ENCODE peak calls at places on chromosome 20, in four cellular contexts. One of them, this sample, is unnamed.

GRCh38 chr20:38825901-38826625 is 20.6 kb downstream of the PPP1R16B start:
- DNase-seq in H7: peak
- DNase-seq in activated CD4-positive, alpha-beta T cell treated with anti-CD3 and anti-CD28 coated beads, Interleukin-2, amount 10 ng/mL, durations not matched to agents 24 days and 14 days: no peak
- DNase-seq in psoas muscle: no peak
- DNase-seq in this sample: peak

GRCh38 chr20:22333885-22334545 is 250.4 kb downstream of the FOXA2 start:
- DNase-seq in H7: peak
- DNase-seq in activated CD4-positive, alpha-beta T cell treated with anti-CD3 and anti-CD28 coated beads, Interleukin-2, amount 10 ng/mL, durations not matched to agents 24 days and 14 days: peak
- DNase-seq in psoas muscle: peak
- DNase-seq in this sample: peak

GRCh38 chr20:51093240-51093763 is 70.4 kb upstream of the KCNG1 start:
- DNase-seq in H7: no peak
- DNase-seq in activated CD4-positive, alpha-beta T cell treated with anti-CD3 and anti-CD28 coated beads, Interleukin-2, amount 10 ng/mL, durations not matched to agents 24 days and 14 days: no peak
- DNase-seq in psoas muscle: no peak
- DNase-seq in this sample: no peak

GRCh38 chr20:61753196-61753942 is 312.3 kb downstream of the TAF4 start:
- DNase-seq in H7: no peak
- DNase-seq in activated CD4-positive, alpha-beta T cell treated with anti-CD3 and anti-CD28 coated beads, Interleukin-2, amount 10 ng/mL, durations not matched to agents 24 days and 14 days: no peak
- DNase-seq in psoas muscle: peak
- DNase-seq in this sample: peak

GRCh38 chr20:25051386-25052155 is 6.4 kb downstream of the ACSS1 start:
- DNase-seq in H7: no peak
- DNase-seq in activated CD4-positive, alpha-beta T cell treated with anti-CD3 and anti-CD28 coated beads, Interleukin-2, amount 10 ng/mL, durations not matched to agents 24 days and 14 days: no peak
- DNase-seq in psoas muscle: peak
- DNase-seq in this sample: no peak

GRCh38 chr20:37020636-37021035 is 69.1 kb upstream of the SAMHD1 start:
- DNase-seq in H7: no peak
- DNase-seq in activated CD4-positive, alpha-beta T cell treated with anti-CD3 and anti-CD28 coated beads, Interleukin-2, amount 10 ng/mL, durations not matched to agents 24 days and 14 days: no peak
- DNase-seq in psoas muscle: no peak
- DNase-seq in this sample: no peak

GRCh38 chr20:41654292-41654691 is 36.1 kb upstream of the CHD6 start:
- DNase-seq in H7: peak
- DNase-seq in activated CD4-positive, alpha-beta T cell treated with anti-CD3 and anti-CD28 coated beads, Interleukin-2, amount 10 ng/mL, durations not matched to agents 24 days and 14 days: no peak
- DNase-seq in psoas muscle: no peak
- DNase-seq in this sample: no peak

GRCh38 chr20:38617011-38617829 is 15.6 kb downstream of the ARHGAP40 start:
- DNase-seq in H7: peak
- DNase-seq in activated CD4-positive, alpha-beta T cell treated with anti-CD3 and anti-CD28 coated beads, Interleukin-2, amount 10 ng/mL, durations not matched to agents 24 days and 14 days: no peak
- DNase-seq in psoas muscle: no peak
- DNase-seq in this sample: peak

GRCh38 chr20:19964289-19965263 is 52.6 kb upstream of the NAA20 start:
- DNase-seq in H7: no peak
- DNase-seq in activated CD4-positive, alpha-beta T cell treated with anti-CD3 and anti-CD28 coated beads, Interleukin-2, amount 10 ng/mL, durations not matched to agents 24 days and 14 days: no peak
- DNase-seq in psoas muscle: peak
- DNase-seq in this sample: peak

GRCh38 chr20:54129350-54129749 is 44.4 kb downstream of the CYP24A1 start:
- DNase-seq in H7: no peak
- DNase-seq in activated CD4-positive, alpha-beta T cell treated with anti-CD3 and anti-CD28 coated beads, Interleukin-2, amount 10 ng/mL, durations not matched to agents 24 days and 14 days: no peak
- DNase-seq in psoas muscle: no peak
- DNase-seq in this sample: no peak

GRCh38 chr20:5480824-5481600 is 164.3 kb upstream of the PROKR2 start:
- DNase-seq in H7: no peak
- DNase-seq in activated CD4-positive, alpha-beta T cell treated with anti-CD3 and anti-CD28 coated beads, Interleukin-2, amount 10 ng/mL, durations not matched to agents 24 days and 14 days: no peak
- DNase-seq in psoas muscle: no peak
- DNase-seq in this sample: no peak